ENCODE peak calls at places on chromosomes 11 and 22, in four cellular contexts. C is stomach, N is heart left ventricle, V is left ventricle myocardium inferior. A is an unnamed sample.

GRCh38 chr11:102788334-102789035 is 8.1 kb upstream of the MMP10 start:
- DNase-seq in C (no peak), N (no peak), V (no peak), A (no peak)

GRCh38 chr11:26187639-26188038 is 144.3 kb upstream of the ANO3 start:
- DNase-seq in C (no peak), N (no peak), V (no peak), A (no peak)

GRCh38 chr11:88105952-88106351 is 69.3 kb downstream of the RAB38 start:
- DNase-seq in C (no peak), N (no peak), V (no peak), A (no peak)

GRCh38 chr11:35276396-35276795 is 137.4 kb downstream of the CD44 start:
- DNase-seq in C (peak), N (no peak), V (no peak), A (no peak)

GRCh38 chr11:102393272-102393730 is 46.3 kb downstream of the BIRC2 start:
- DNase-seq in C (no peak), N (no peak), V (no peak), A (no peak)

GRCh38 chr11:94295534-94295933 is 8.8 kb upstream of the IZUMO1R start:
- DNase-seq in C (no peak), N (no peak), V (no peak), A (no peak)

GRCh38 chr11:12269446-12270214 is 107.7 kb upstream of the PARVA start:
- DNase-seq in C (peak), N (no peak), V (no peak), A (no peak)

GRCh38 chr11:23311986-23312940 is 452.0 kb upstream of the CCDC179 start:
- DNase-seq in C (no peak), N (no peak), V (no peak), A (no peak)

GRCh38 chr11:36492724-36493304 is 17.3 kb downstream of the TRAF6 start:
- DNase-seq in C (no peak), N (no peak), V (no peak), A (no peak)

GRCh38 chr22:41905411-41906202 is 9.3 kb downstream of the SHISA8 start:
- DNase-seq in C (no peak), N (no peak), V (no peak), A (no peak)

GRCh38 chr11:50298182-50298988 is 265.7 kb downstream of the OR4C45 start:
- DNase-seq in C (no peak), N (no peak), V (peak), A (peak)

DNA sequence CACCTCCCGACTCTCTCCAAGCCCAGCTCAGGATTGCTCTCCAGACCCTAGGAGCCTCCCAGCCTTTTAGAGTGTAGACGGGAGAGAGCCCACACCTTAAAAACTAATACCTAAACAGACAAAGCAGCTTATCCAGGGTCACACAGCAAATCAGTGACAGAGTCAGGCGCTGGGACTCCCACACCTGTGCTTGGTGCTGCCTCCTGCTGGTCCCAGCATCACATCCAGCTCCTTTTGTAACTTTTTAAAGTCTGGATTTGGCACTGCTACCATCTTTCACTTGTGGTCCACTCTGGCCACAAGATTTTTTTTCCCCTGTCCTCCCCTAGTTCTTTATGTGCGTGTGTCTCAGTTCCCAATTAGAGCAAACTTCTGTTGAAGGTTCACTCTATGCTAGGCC is 4.7 kb downstream of the ANO1 start:
- DNase-seq in C (no peak), N (peak), V (no peak), A (no peak)
- H3K4me3 ChIP-seq in C (no peak), N (no peak), V (no peak), A (no peak)

GRCh38 chr11:66905631-66906030 is 48.8 kb downstream of the LRFN4 start:
- DNase-seq in C (no peak), N (no peak), V (no peak), A (no peak)
- H3K4me3 ChIP-seq in C (no peak), N (no peak), V (no peak), A (no peak)

GRCh38 chr22:50300620-50301257 is 6.7 kb downstream of the PLXNB2 start:
- DNase-seq in C (peak), N (no peak), V (no peak), A (no peak)
- H3K4me3 ChIP-seq in C (peak), N (peak), V (peak), A (no peak)

DNA sequence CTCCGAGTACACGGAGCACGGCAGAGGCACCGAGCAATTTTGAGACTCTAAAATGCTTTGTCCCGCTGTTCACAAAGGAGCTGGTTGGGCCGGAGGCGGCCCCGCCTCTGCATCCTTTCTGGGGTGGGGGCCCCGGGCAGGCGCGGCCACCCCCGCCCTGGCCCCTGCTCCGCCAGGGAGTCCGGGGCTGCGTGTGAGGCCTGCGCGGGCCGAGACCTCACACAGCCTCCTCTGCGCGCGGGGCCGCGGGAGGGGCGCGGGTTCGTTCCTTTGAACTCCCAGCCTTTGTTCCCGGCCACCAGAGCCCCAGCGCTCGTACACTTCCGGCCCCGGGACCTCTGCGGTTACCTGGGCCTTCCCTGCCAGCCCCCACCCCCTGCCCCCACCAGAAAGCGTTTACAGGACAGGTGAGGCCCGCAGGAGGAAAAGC is 1.6 kb downstream of the FGF19 start:
- DNase-seq in C (no peak), N (no peak), V (no peak), A (no peak)
- H3K4me3 ChIP-seq in C (no peak), N (no peak), V (no peak), A (peak)